ENCODE peak calls at places on chromosomes 12 and 14, in six cellular contexts. M is heart left ventricle, Q is right atrium auricular region, W is stomach, R is heart right ventricle, V is lower lobe of right lung. K is an unnamed sample.
A peak's percentile ranks its signal among the peaks of the same experiment; 100 is the strongest.

GRCh38 chr14:36717363-36717762 is 55.7 kb downstream of the PAX9 start:
- DNase-seq in R (no peak), M (no peak), V (no peak), Q (no peak), W (no peak), K (no peak)

GRCh38 chr12:47407730-47408129 is 298.1 kb downstream of the RPAP3 start:
- DNase-seq in M (no peak), R (no peak), Q (no peak), W (no peak), V (no peak), K (no peak)

GRCh38 chr14:26597136-26598080 is at the start of gene NOVA1:
- DNase-seq in M (peak; percentile 30), V (peak; percentile 46), Q (no peak), R (peak; percentile 24), W (no peak), K (no peak)

GRCh38 chr14:81684696-81685095 is 151.0 kb upstream of the SEL1L start:
- DNase-seq in V (no peak), Q (no peak), W (no peak), R (no peak), M (no peak), K (no peak)

GRCh38 chr12:111404362-111405148 is 1.2 kb upstream of the SH2B3 start:
- DNase-seq in V (peak; percentile 61), M (no peak), W (no peak), Q (no peak), R (no peak), K (no peak)

GRCh38 chr12:124571556-124571955 is 4.1 kb upstream of the NCOR2 start:
- DNase-seq in V (no peak), M (no peak), W (no peak), Q (no peak), R (no peak), K (no peak)

GRCh38 chr14:77097689-77098469 is at the start of gene CIPC:
- DNase-seq in W (peak; percentile 100), R (peak; percentile 100), Q (peak; percentile 100), M (peak; percentile 100), V (peak; percentile 100), K (peak; percentile 100)

GRCh38 chr14:97692084-97692483 is 894.9 kb downstream of the VRK1 start:
- DNase-seq in M (no peak), V (no peak), R (no peak), W (no peak), Q (no peak), K (no peak)

GRCh38 chr14:103910984-103911383 is 17.3 kb upstream of the TDRD9 start:
- DNase-seq in M (no peak), Q (no peak), W (no peak), V (peak; percentile 27), R (no peak), K (no peak)

GRCh38 chr14:77270361-77271112 is 469 bp downstream of the NGB start:
- DNase-seq in M (no peak), V (no peak), R (no peak), Q (no peak), W (no peak), K (no peak)

GRCh38 chr12:124689585-124689984 is 122.2 kb upstream of the NCOR2 start:
- DNase-seq in W (no peak), Q (no peak), R (no peak), M (no peak), V (no peak), K (no peak)

GRCh38 chr14:76550534-76550933 is 174.6 kb downstream of the ESRRB start:
- DNase-seq in V (no peak), M (no peak), W (no peak), Q (no peak), R (no peak), K (peak; percentile 99)

GRCh38 chr14:56294125-56294524 is 175.9 kb downstream of the PELI2 start:
- DNase-seq in R (no peak), M (no peak), W (no peak), V (no peak), Q (no peak), K (no peak)

GRCh38 chr14:76780058-76780345 is 18.7 kb downstream of the VASH1 start:
- DNase-seq in Q (no peak), V (no peak), R (no peak), W (no peak), M (no peak), K (no peak)

GRCh38 chr12:41407240-41407799 is 219.2 kb downstream of the PDZRN4 start:
- DNase-seq in R (no peak), M (no peak), W (no peak), V (no peak), Q (no peak), K (no peak)

GRCh38 chr12:52392465-52393007 is 7.1 kb upstream of the KRT84 start:
- DNase-seq in M (no peak), Q (no peak), R (no peak), W (no peak), V (no peak), K (no peak)

GRCh38 chr12:71014180-71014785 is 93.7 kb upstream of the PTPRR start:
- DNase-seq in Q (no peak), R (no peak), V (no peak), W (no peak), M (no peak), K (no peak)

GRCh38 chr12:29043069-29043468 is 106.0 kb upstream of the FAR2 start:
- DNase-seq in M (no peak), V (no peak), Q (no peak), W (no peak), R (no peak), K (no peak)

GRCh38 chr14:76480426-76480825 is 104.5 kb downstream of the ESRRB start:
- DNase-seq in V (no peak), R (no peak), M (no peak), W (no peak), Q (no peak), K (no peak)

GRCh38 chr12:116217045-116217444 is 60.4 kb downstream of the MED13L start:
- DNase-seq in V (no peak), W (no peak), M (no peak), R (no peak), Q (no peak), K (no peak)

GRCh38 chr12:51888316-51889215 is 663 bp downstream of the ANKRD33 start:
- DNase-seq in R (no peak), V (no peak), M (no peak), Q (no peak), W (no peak), K (peak; percentile 21)

DNA sequence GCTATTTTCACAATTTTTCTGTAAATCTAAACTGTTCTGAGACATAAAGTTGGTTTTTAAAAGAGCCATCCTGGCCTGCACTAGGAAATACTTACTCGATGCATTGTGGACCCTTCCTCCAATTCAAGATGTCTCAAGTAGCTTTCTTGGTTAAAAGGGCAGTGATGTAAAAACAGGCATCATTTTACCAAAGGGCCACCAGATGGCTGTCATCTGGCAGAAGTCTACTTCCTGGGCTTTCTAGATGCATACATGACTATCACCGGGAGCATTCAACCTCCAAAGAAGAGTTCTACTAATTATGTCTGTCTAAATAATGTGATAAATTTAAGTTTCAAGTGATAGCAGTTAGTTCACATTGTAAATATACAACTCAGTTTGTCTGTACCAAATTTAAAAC is 96.8 kb upstream of the FRMD6 start:
- DNase-seq in Q (no peak), V (no peak), M (no peak), W (no peak), R (no peak), K (no peak)
- TF ChIP-seq CTCF in Q (no peak), V (no peak), M (no peak), W (no peak), R (no peak), K (peak; percentile 26)

GRCh38 chr12:113278631-113279030 is 56.3 kb downstream of the SLC8B1 start:
- DNase-seq in M (no peak), R (no peak), Q (no peak), W (no peak), V (peak; percentile 24), K (no peak)
- H3K36me3 ChIP-seq in M (peaks cover 81% of the 10 kb centered on the region), R (peaks cover under 1% of the 10 kb centered on the region), Q (peaks cover 71% of the 10 kb centered on the region), W (peaks cover 88% of the 10 kb centered on the region), V (peaks cover 88% of the 10 kb centered on the region), K (peaks cover 66% of the 10 kb centered on the region)

GRCh38 chr12:108457734-108458361 is 57.2 kb upstream of the FICD start:
- DNase-seq in W (no peak), M (no peak), R (no peak), V (no peak), Q (no peak), K (no peak)
- TF ChIP-seq CTCF in W (no peak), M (no peak), R (peak; percentile 26), V (no peak), Q (no peak), K (no peak)

DNA sequence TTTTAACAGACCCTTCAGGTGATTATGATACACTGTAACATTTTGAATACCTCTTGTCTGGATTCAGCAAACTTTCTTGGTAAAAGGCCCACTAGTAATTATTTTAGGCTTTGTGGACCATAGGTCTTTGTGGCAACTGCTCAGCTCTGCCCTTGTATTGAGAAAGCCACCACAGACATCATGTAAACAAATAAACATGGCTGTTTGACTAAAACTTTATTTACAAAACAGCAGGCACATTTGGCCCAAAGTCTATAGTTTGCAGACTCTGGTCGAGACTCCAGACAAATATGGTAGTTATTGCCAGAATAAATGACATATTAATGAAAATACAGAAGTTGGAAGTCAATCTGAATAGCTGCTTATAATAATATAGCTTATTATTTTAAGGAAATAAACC is 18.2 kb downstream of the NAA30 start:
- DNase-seq in W (no peak), R (no peak), Q (no peak), V (no peak), M (no peak), K (no peak)
- H3K36me3 ChIP-seq in W (peaks cover 37% of the 10 kb centered on the region), R (no peaks in the 10 kb centered on the region), Q (peaks cover 10% of the 10 kb centered on the region), V (peaks cover 50% of the 10 kb centered on the region), M (peaks cover 37% of the 10 kb centered on the region), K (peaks cover 60% of the 10 kb centered on the region)

DNA sequence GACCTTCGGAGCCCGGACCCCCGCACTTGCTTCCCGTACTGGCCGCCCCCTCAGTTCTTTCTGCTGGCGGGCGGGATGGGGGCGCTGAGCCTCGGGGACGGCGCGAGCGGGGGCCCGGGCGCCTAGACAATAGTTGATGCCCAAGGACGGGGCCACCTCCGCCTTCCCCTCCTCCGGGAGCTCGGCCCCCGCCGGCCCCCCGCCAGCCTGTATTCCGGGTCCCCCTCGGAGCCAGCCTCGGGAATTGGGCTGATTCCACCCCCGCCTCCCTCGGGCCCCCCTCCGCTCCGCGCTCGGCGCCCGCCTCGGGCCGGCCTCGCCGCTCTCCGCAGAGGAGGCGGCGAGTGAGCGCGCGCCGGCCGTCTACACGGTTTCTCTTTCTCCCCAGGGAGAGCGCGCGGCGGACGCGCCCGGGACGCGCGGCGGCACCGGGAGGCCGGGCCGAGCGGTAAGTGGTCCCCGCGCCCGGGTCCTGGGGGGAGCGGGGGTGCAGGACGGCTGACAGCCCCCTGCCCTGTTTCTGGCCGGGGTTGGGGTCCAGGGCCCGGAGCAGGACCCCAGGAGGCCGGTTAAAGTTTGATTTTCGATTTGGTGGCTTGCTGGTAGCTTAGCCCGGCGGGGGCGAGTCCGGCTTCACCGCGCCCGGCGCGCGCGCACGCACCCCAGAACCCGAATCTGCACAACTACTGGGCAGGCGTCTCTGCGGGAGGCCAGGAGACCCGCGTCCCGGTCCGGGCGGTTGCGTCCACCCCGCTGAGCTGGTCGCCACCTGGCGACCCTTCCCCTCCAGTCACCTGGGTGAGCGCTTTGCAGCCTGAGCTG is 413.7 kb downstream of the PCNX1 start:
- DNase-seq in M (peak; percentile 70), Q (no peak), R (peak; percentile 72), W (peak; percentile 73), V (peak; percentile 81), K (peak; percentile 71)
- TF ChIP-seq CTCF in M (no peak), Q (no peak), R (no peak), W (no peak), V (no peak), K (peak; percentile 11)

GRCh38 chr12:76375470-76375869 is 27.3 kb upstream of the BBS10 start:
- DNase-seq in R (no peak), W (no peak), Q (no peak), V (no peak), M (no peak), K (no peak)
- H3K36me3 ChIP-seq in R (no peaks in the 10 kb centered on the region), W (peaks cover 65% of the 10 kb centered on the region), Q (peaks cover 16% of the 10 kb centered on the region), V (peaks cover 40% of the 10 kb centered on the region), M (peaks cover 78% of the 10 kb centered on the region), K (peaks cover 32% of the 10 kb centered on the region)

K was measured in RWPE2.